ENCODE peak calls at places on chromosomes 5 and 9, in eight cellular contexts. One of them, this sample, is unnamed.

GRCh38 chr9:76365028-76365427 is 29.2 kb downstream of the RFK start:
- DNase-seq in heart right ventricle: no peak
- DNase-seq in thyroid gland: no peak
- DNase-seq in spleen: no peak
- DNase-seq in fibroblast of pulmonary artery: peak
- DNase-seq in brain microvascular endothelial cell: peak
- DNase-seq in endothelial cell: no peak
- DNase-seq in kidney: no peak
- DNase-seq in this sample: peak

GRCh38 chr5:104859437-104859836 is 1296.8 kb upstream of the NUDT12 start:
- DNase-seq in endothelial cell: no peak
- DNase-seq in brain microvascular endothelial cell: no peak
- DNase-seq in fibroblast of pulmonary artery: peak
- DNase-seq in heart right ventricle: no peak
- DNase-seq in kidney: no peak
- DNase-seq in spleen: no peak
- DNase-seq in thyroid gland: no peak
- DNase-seq in this sample: peak

GRCh38 chr5:151718653-151719052 is 31.9 kb upstream of the SPARC start:
- DNase-seq in fibroblast of pulmonary artery: peak
- DNase-seq in thyroid gland: no peak
- DNase-seq in endothelial cell: no peak
- DNase-seq in spleen: no peak
- DNase-seq in brain microvascular endothelial cell: peak
- DNase-seq in kidney: no peak
- DNase-seq in heart right ventricle: no peak
- DNase-seq in this sample: peak

GRCh38 chr9:92632641-92633040 is 37.3 kb downstream of the IPPK start:
- DNase-seq in spleen: peak
- DNase-seq in fibroblast of pulmonary artery: no peak
- DNase-seq in kidney: no peak
- DNase-seq in endothelial cell: no peak
- DNase-seq in heart right ventricle: no peak
- DNase-seq in thyroid gland: no peak
- DNase-seq in brain microvascular endothelial cell: no peak
- DNase-seq in this sample: no peak

GRCh38 chr5:151571270-151572173 is 19.6 kb downstream of the FAT2 start:
- DNase-seq in endothelial cell: no peak
- DNase-seq in spleen: no peak
- DNase-seq in heart right ventricle: no peak
- DNase-seq in kidney: no peak
- DNase-seq in fibroblast of pulmonary artery: no peak
- DNase-seq in brain microvascular endothelial cell: no peak
- DNase-seq in thyroid gland: peak
- DNase-seq in this sample: no peak

GRCh38 chr5:148387325-148387724 is 3.6 kb downstream of the FBXO38 start:
- DNase-seq in heart right ventricle: no peak
- DNase-seq in kidney: no peak
- DNase-seq in endothelial cell: no peak
- DNase-seq in spleen: no peak
- DNase-seq in brain microvascular endothelial cell: peak
- DNase-seq in thyroid gland: no peak
- DNase-seq in fibroblast of pulmonary artery: no peak
- DNase-seq in this sample: peak

GRCh38 chr9:94870793-94871558 is 144.5 kb downstream of the AOPEP start:
- DNase-seq in fibroblast of pulmonary artery: no peak
- DNase-seq in kidney: no peak
- DNase-seq in thyroid gland: no peak
- DNase-seq in endothelial cell: no peak
- DNase-seq in brain microvascular endothelial cell: peak
- DNase-seq in spleen: no peak
- DNase-seq in heart right ventricle: peak
- DNase-seq in this sample: peak

GRCh38 chr9:98248737-98249474 is 6.5 kb downstream of the TBC1D2 start:
- DNase-seq in kidney: peak
- DNase-seq in fibroblast of pulmonary artery: peak
- DNase-seq in thyroid gland: peak
- DNase-seq in heart right ventricle: peak
- DNase-seq in spleen: peak
- DNase-seq in brain microvascular endothelial cell: peak
- DNase-seq in endothelial cell: no peak
- DNase-seq in this sample: peak

GRCh38 chr5:35788724-35789123 is 68.0 kb upstream of the IL7R start:
- DNase-seq in brain microvascular endothelial cell: no peak
- DNase-seq in spleen: no peak
- DNase-seq in thyroid gland: no peak
- DNase-seq in endothelial cell: no peak
- DNase-seq in kidney: no peak
- DNase-seq in fibroblast of pulmonary artery: no peak
- DNase-seq in heart right ventricle: no peak
- DNase-seq in this sample: no peak

GRCh38 chr5:31232273-31232888 is 38.9 kb downstream of the CDH6 start:
- DNase-seq in kidney: no peak
- DNase-seq in thyroid gland: peak
- DNase-seq in brain microvascular endothelial cell: peak
- DNase-seq in endothelial cell: peak
- DNase-seq in heart right ventricle: no peak
- DNase-seq in spleen: no peak
- DNase-seq in fibroblast of pulmonary artery: peak
- DNase-seq in this sample: peak

GRCh38 chr5:65913519-65913918 is 12.9 kb upstream of the ERBIN start:
- DNase-seq in heart right ventricle: no peak
- DNase-seq in brain microvascular endothelial cell: no peak
- DNase-seq in spleen: no peak
- DNase-seq in fibroblast of pulmonary artery: no peak
- DNase-seq in kidney: no peak
- DNase-seq in thyroid gland: no peak
- DNase-seq in endothelial cell: no peak
- DNase-seq in this sample: peak

GRCh38 chr5:134738963-134739661 is 764 bp downstream of the CAMLG start:
- DNase-seq in brain microvascular endothelial cell: peak
- DNase-seq in fibroblast of pulmonary artery: peak
- DNase-seq in kidney: no peak
- DNase-seq in spleen: peak
- DNase-seq in endothelial cell: peak
- DNase-seq in heart right ventricle: no peak
- DNase-seq in thyroid gland: peak
- DNase-seq in this sample: peak

GRCh38 chr9:69412741-69413150 is 87.7 kb downstream of the ENTREP1 start:
- DNase-seq in thyroid gland: peak
- DNase-seq in fibroblast of pulmonary artery: peak
- DNase-seq in brain microvascular endothelial cell: peak
- DNase-seq in kidney: peak
- DNase-seq in heart right ventricle: peak
- DNase-seq in endothelial cell: peak
- DNase-seq in spleen: no peak
- DNase-seq in this sample: peak

GRCh38 chr5:86115164-86115563 is 502.6 kb upstream of the COX7C start:
- DNase-seq in heart right ventricle: no peak
- DNase-seq in fibroblast of pulmonary artery: no peak
- DNase-seq in spleen: no peak
- DNase-seq in kidney: no peak
- DNase-seq in brain microvascular endothelial cell: no peak
- DNase-seq in thyroid gland: no peak
- DNase-seq in endothelial cell: no peak
- DNase-seq in this sample: no peak

DNA sequence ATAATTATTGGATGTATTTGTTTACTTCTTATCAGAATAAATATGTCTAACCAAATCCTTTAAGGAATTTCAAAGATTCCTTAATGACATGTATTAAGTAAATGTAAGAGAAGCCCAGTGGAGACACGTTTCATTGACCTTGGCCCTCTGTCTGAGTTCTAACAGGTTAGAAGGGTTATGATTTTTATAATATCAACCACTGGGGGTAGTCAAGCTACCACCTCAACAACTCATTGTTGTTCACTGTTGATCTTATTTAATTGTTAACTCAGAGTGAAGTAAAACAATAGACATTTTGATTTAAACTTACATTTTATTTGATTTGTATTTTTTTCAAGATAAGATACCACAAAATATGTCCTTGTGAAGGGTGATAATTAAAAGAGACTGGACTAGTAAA is 499.2 kb upstream of the COX7C start:
- DNase-seq in spleen: no peak
- DNase-seq in endothelial cell: no peak
- DNase-seq in heart right ventricle: no peak
- DNase-seq in brain microvascular endothelial cell: no peak
- DNase-seq in kidney: no peak
- DNase-seq in thyroid gland: no peak
- DNase-seq in fibroblast of pulmonary artery: no peak
- DNase-seq in this sample: no peak
- TF ChIP-seq CTCF in spleen: no peak
- TF ChIP-seq CTCF in endothelial cell: peak
- TF ChIP-seq CTCF in heart right ventricle: no peak
- TF ChIP-seq CTCF in brain microvascular endothelial cell: peak
- TF ChIP-seq CTCF in kidney: no peak
- TF ChIP-seq CTCF in thyroid gland: no peak
- TF ChIP-seq CTCF in fibroblast of pulmonary artery: no peak
- TF ChIP-seq CTCF in this sample: no peak

GRCh38 chr5:115555084-115555633 is 10.6 kb upstream of the FEM1C start:
- DNase-seq in heart right ventricle: no peak
- DNase-seq in spleen: no peak
- DNase-seq in brain microvascular endothelial cell: no peak
- DNase-seq in endothelial cell: no peak
- DNase-seq in thyroid gland: no peak
- DNase-seq in kidney: no peak
- DNase-seq in fibroblast of pulmonary artery: no peak
- DNase-seq in this sample: no peak

GRCh38 chr5:115553082-115553481 is 8.5 kb upstream of the FEM1C start:
- DNase-seq in kidney: no peak
- DNase-seq in spleen: no peak
- DNase-seq in fibroblast of pulmonary artery: no peak
- DNase-seq in brain microvascular endothelial cell: no peak
- DNase-seq in thyroid gland: no peak
- DNase-seq in endothelial cell: no peak
- DNase-seq in heart right ventricle: no peak
- DNase-seq in this sample: no peak

GRCh38 chr5:115549154-115549553 is 4.6 kb upstream of the FEM1C start:
- DNase-seq in endothelial cell: peak
- DNase-seq in fibroblast of pulmonary artery: peak
- DNase-seq in spleen: no peak
- DNase-seq in thyroid gland: no peak
- DNase-seq in brain microvascular endothelial cell: no peak
- DNase-seq in heart right ventricle: no peak
- DNase-seq in kidney: no peak
- DNase-seq in this sample: no peak

GRCh38 chr5:115548683-115549082 is 4.1 kb upstream of the FEM1C start:
- DNase-seq in spleen: no peak
- DNase-seq in brain microvascular endothelial cell: no peak
- DNase-seq in kidney: no peak
- DNase-seq in thyroid gland: no peak
- DNase-seq in endothelial cell: no peak
- DNase-seq in heart right ventricle: no peak
- DNase-seq in fibroblast of pulmonary artery: no peak
- DNase-seq in this sample: no peak

DNA sequence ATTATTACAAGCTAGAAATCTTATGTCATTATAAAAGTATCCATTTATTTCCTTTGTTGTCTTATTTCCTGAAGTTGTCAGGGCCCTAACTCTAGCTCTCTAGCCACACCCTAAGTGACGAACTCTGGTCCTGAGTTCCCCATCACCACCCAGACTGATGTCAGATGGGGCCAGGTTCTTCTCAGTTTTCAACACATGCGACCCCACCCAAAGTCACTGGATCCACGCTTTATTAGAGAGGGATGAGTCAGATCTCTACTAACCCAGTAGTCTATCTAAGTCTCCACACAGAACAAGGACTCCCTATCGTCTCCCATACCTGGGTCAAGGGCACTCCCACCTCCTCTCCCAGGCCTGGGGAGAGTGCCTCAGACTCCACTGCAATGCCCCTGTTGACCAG is 6.8 kb upstream of the FEM1C start:
- DNase-seq in brain microvascular endothelial cell: peak
- DNase-seq in spleen: no peak
- DNase-seq in thyroid gland: no peak
- DNase-seq in heart right ventricle: no peak
- DNase-seq in kidney: no peak
- DNase-seq in endothelial cell: no peak
- DNase-seq in fibroblast of pulmonary artery: peak
- DNase-seq in this sample: peak
- TF ChIP-seq CTCF in brain microvascular endothelial cell: no peak
- TF ChIP-seq CTCF in spleen: no peak
- TF ChIP-seq CTCF in thyroid gland: no peak
- TF ChIP-seq CTCF in heart right ventricle: no peak
- TF ChIP-seq CTCF in kidney: no peak
- TF ChIP-seq CTCF in endothelial cell: no peak
- TF ChIP-seq CTCF in fibroblast of pulmonary artery: no peak
- TF ChIP-seq CTCF in this sample: no peak

GRCh38 chr5:2207966-2208544 is 325.3 kb upstream of the IRX4 start:
- DNase-seq in spleen: no peak
- DNase-seq in brain microvascular endothelial cell: no peak
- DNase-seq in kidney: no peak
- DNase-seq in heart right ventricle: peak
- DNase-seq in endothelial cell: peak
- DNase-seq in fibroblast of pulmonary artery: peak
- DNase-seq in thyroid gland: peak
- DNase-seq in this sample: no peak
- TF ChIP-seq CTCF in spleen: no peak
- TF ChIP-seq CTCF in brain microvascular endothelial cell: no peak
- TF ChIP-seq CTCF in kidney: no peak
- TF ChIP-seq CTCF in heart right ventricle: peak
- TF ChIP-seq CTCF in endothelial cell: no peak
- TF ChIP-seq CTCF in fibroblast of pulmonary artery: peak
- TF ChIP-seq CTCF in thyroid gland: no peak
- TF ChIP-seq CTCF in this sample: no peak

DNA sequence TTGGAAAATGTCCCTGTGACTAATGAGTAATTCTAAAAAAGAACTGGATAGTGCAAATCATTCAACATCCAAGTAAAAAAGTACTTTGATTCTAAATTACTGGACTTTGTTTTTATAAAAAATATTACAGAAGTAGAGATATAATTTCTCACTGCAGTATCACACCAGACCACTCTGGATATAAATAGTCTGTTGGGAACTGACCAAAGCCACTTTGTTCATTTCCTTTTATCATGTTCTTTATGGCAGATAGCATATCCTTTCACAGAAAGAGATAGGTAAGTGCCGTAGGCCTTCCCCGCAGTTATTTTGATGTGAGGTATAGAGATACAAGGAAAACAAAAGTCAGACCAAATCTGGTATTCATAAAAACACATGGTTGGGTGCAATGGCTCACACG is 827.4 kb upstream of the GRAMD2B start:
- DNase-seq in endothelial cell: no peak
- DNase-seq in thyroid gland: no peak
- DNase-seq in brain microvascular endothelial cell: no peak
- DNase-seq in fibroblast of pulmonary artery: no peak
- DNase-seq in heart right ventricle: no peak
- DNase-seq in kidney: no peak
- DNase-seq in spleen: no peak
- DNase-seq in this sample: no peak
- TF ChIP-seq CTCF in endothelial cell: no peak
- TF ChIP-seq CTCF in thyroid gland: no peak
- TF ChIP-seq CTCF in brain microvascular endothelial cell: no peak
- TF ChIP-seq CTCF in fibroblast of pulmonary artery: no peak
- TF ChIP-seq CTCF in heart right ventricle: no peak
- TF ChIP-seq CTCF in kidney: no peak
- TF ChIP-seq CTCF in spleen: no peak
- TF ChIP-seq CTCF in this sample: no peak

This sample was measured in fibroblast of villous mesenchyme.